ENCODE peak calls at places on chromosomes 13 and 19, in ten cellular contexts. T is cardiac fibroblast; H is astrocyte of the hippocampus; X is PC-3; Y is ascending aorta; P is amygdala; G is fibroblast of mammary gland; B is HS-5; Q is activated CD8-positive, alpha-beta T cell treated with anti-CD3 and anti-CD28 coated beads for 36 hours; L is WTC11. F is an unnamed sample.

GRCh38 chr13:43787998-43788397 is 1.2 kb upstream of the ENOX1 start:
- DNase-seq in T (peak), H (peak), X (peak), Y (no peak), P (no peak), G (peak), B (no peak), Q (no peak), L (peak), F (no peak)

GRCh38 chr19:474126-475078 is 13.6 kb upstream of the SHC2 start:
- DNase-seq in T (no peak), H (no peak), X (no peak), Y (no peak), P (no peak), G (no peak), B (no peak), Q (no peak), L (no peak), F (no peak)

GRCh38 chr13:22235285-22235949 is 564.5 kb downstream of the FGF9 start:
- DNase-seq in T (no peak), H (no peak), X (no peak), Y (no peak), P (no peak), G (no peak), B (no peak), Q (peak), L (no peak), F (no peak)

GRCh38 chr13:46211116-46211515 is 612 bp upstream of the LRRC63 start:
- DNase-seq in T (no peak), H (peak), X (peak), Y (no peak), P (no peak), G (no peak), B (no peak), Q (peak), L (no peak), F (no peak)

GRCh38 chr13:78977311-78977710 is 318.4 kb upstream of the OBI1 start:
- DNase-seq in T (no peak), H (no peak), X (peak), Y (no peak), P (no peak), G (no peak), B (no peak), Q (no peak), L (no peak), F (no peak)

GRCh38 chr19:11044436-11044835 is 44.8 kb upstream of the LDLR start:
- DNase-seq in T (no peak), H (no peak), X (no peak), Y (no peak), P (no peak), G (peak), B (no peak), Q (no peak), L (no peak), F (no peak)

GRCh38 chr13:78787189-78787588 is 128.2 kb upstream of the OBI1 start:
- DNase-seq in T (peak), H (peak), X (no peak), Y (no peak), P (no peak), G (no peak), B (no peak), Q (no peak), L (no peak), F (no peak)

GRCh38 chr19:14091086-14091884 is 734 bp upstream of the SAMD1 start:
- DNase-seq in T (peak), H (peak), X (peak), Y (peak), P (peak), G (peak), B (peak), Q (peak), L (peak), F (no peak)

GRCh38 chr13:50080856-50081105 is 65.5 kb downstream of the KCNRG start:
- DNase-seq in T (peak), H (peak), X (no peak), Y (no peak), P (no peak), G (peak), B (no peak), Q (no peak), L (no peak), F (no peak)

GRCh38 chr19:55119053-55119452 is 1.6 kb upstream of the PPP1R12C start:
- DNase-seq in T (no peak), H (no peak), X (no peak), Y (no peak), P (no peak), G (peak), B (no peak), Q (peak), L (no peak), F (no peak)

GRCh38 chr19:34428549-34429285 is 536 bp downstream of the UBA2 start:
- DNase-seq in T (peak), H (peak), X (peak), Y (peak), P (no peak), G (peak), B (no peak), Q (peak), L (no peak), F (no peak)

GRCh38 chr19:12872941-12873890 is 8.0 kb downstream of the DNASE2 start:
- DNase-seq in T (peak), H (no peak), X (peak), Y (no peak), P (no peak), G (peak), B (no peak), Q (peak), L (peak), F (no peak)

GRCh38 chr19:13128583-13128982 is 10.5 kb downstream of the NACC1 start:
- DNase-seq in T (no peak), H (no peak), X (no peak), Y (no peak), P (no peak), G (no peak), B (no peak), Q (no peak), L (no peak), F (no peak)

GRCh38 chr13:98413796-98414195 is 163.1 kb downstream of the STK24 start:
- DNase-seq in T (no peak), H (no peak), X (no peak), Y (no peak), P (no peak), G (no peak), B (no peak), Q (peak), L (no peak), F (no peak)

GRCh38 chr19:49182848-49183375 is 25.3 kb downstream of the TRPM4 start:
- DNase-seq in T (no peak), H (no peak), X (no peak), Y (no peak), P (no peak), G (no peak), B (no peak), Q (no peak), L (no peak), F (no peak)

GRCh38 chr19:20276011-20276738 is 109.2 kb downstream of the ZNF486 start:
- DNase-seq in T (no peak), H (no peak), X (no peak), Y (no peak), P (no peak), G (no peak), B (no peak), Q (no peak), L (no peak), F (no peak)

GRCh38 chr19:27964165-27964564 is 1248.8 kb downstream of the UQCRFS1 start:
- DNase-seq in T (peak), H (no peak), X (no peak), Y (no peak), P (no peak), G (peak), B (no peak), Q (no peak), L (no peak), F (peak)

GRCh38 chr13:100525453-100526298 is 62.9 kb downstream of the GGACT start:
- DNase-seq in T (no peak), H (no peak), X (no peak), Y (no peak), P (no peak), G (no peak), B (no peak), Q (no peak), L (no peak), F (no peak)